ENCODE peak calls at places on chromosomes 1 and 21, in five cellular contexts. One of them, this sample, is unnamed.
A peak's percentile ranks its signal among the peaks of the same experiment; 100 is the strongest.

GRCh38 chr1:185439727-185440415 is 122.8 kb upstream of the IVNS1ABP start:
- DNase-seq in K562: no peak
- DNase-seq in SK-N-SH: no peak
- DNase-seq in HepG2: no peak
- DNase-seq in GM12878: peak; percentile 20
- DNase-seq in this sample: no peak

GRCh38 chr21:42614811-42615342 is 38.5 kb upstream of the PDE9A start:
- DNase-seq in K562: no peak
- DNase-seq in SK-N-SH: peak; percentile 60
- DNase-seq in HepG2: peak; percentile 76
- DNase-seq in GM12878: no peak
- DNase-seq in this sample: peak; percentile 39

GRCh38 chr1:56362994-56363770 is 216.2 kb downstream of the PLPP3 start:
- DNase-seq in K562: no peak
- DNase-seq in SK-N-SH: peak; percentile 58
- DNase-seq in HepG2: peak; percentile 59
- DNase-seq in GM12878: no peak
- DNase-seq in this sample: no peak

GRCh38 chr1:209266590-209267172 is 316.8 kb upstream of the CAMK1G start:
- DNase-seq in K562: no peak
- DNase-seq in SK-N-SH: no peak
- DNase-seq in HepG2: no peak
- DNase-seq in GM12878: no peak
- DNase-seq in this sample: no peak

GRCh38 chr1:204357551-204357950 is 2.2 kb downstream of the PLEKHA6 start:
- DNase-seq in K562: peak; percentile 46
- DNase-seq in SK-N-SH: peak; percentile 33
- DNase-seq in HepG2: no peak
- DNase-seq in GM12878: no peak
- DNase-seq in this sample: no peak

GRCh38 chr1:206011057-206011456 is 7.9 kb upstream of the RAB7B start:
- DNase-seq in K562: peak; percentile 42
- DNase-seq in SK-N-SH: no peak
- DNase-seq in HepG2: no peak
- DNase-seq in GM12878: no peak
- DNase-seq in this sample: no peak

GRCh38 chr1:109277434-109278204 is 5.3 kb downstream of the PSRC1 start:
- DNase-seq in K562: peak; percentile 93
- DNase-seq in SK-N-SH: peak; percentile 88
- DNase-seq in HepG2: peak; percentile 86
- DNase-seq in GM12878: peak; percentile 54
- DNase-seq in this sample: peak; percentile 90

GRCh38 chr1:199002670-199003069 is 363.8 kb downstream of the PTPRC start:
- DNase-seq in K562: no peak
- DNase-seq in SK-N-SH: no peak
- DNase-seq in HepG2: no peak
- DNase-seq in GM12878: no peak
- DNase-seq in this sample: no peak

GRCh38 chr1:231748744-231749143 is 122.2 kb downstream of the DISC1 start:
- DNase-seq in K562: no peak
- DNase-seq in SK-N-SH: no peak
- DNase-seq in HepG2: peak; percentile 58
- DNase-seq in GM12878: no peak
- DNase-seq in this sample: no peak

GRCh38 chr1:212450331-212450881 is 17.7 kb downstream of the NENF start:
- DNase-seq in K562: no peak
- DNase-seq in SK-N-SH: peak; percentile 53
- DNase-seq in HepG2: no peak
- DNase-seq in GM12878: no peak
- DNase-seq in this sample: no peak

GRCh38 chr21:37507716-37508115 is 141.1 kb downstream of the DYRK1A start:
- DNase-seq in K562: no peak
- DNase-seq in SK-N-SH: no peak
- DNase-seq in HepG2: no peak
- DNase-seq in GM12878: no peak
- DNase-seq in this sample: no peak

GRCh38 chr1:197182716-197183115 is 36.2 kb upstream of the ASPM start:
- DNase-seq in K562: no peak
- DNase-seq in SK-N-SH: no peak
- DNase-seq in HepG2: no peak
- DNase-seq in GM12878: no peak
- DNase-seq in this sample: no peak
- TF ChIP-seq FOXM1 in K562: no peak
- TF ChIP-seq FOXM1 in SK-N-SH: no peak
- TF ChIP-seq FOXM1 in HepG2: no peak
- TF ChIP-seq FOXM1 in GM12878: no peak
- TF ChIP-seq FOXM1 in this sample: no peak

GRCh38 chr1:81259620-81260411 is 540.9 kb upstream of the ADGRL2 start:
- DNase-seq in K562: no peak
- DNase-seq in SK-N-SH: no peak
- DNase-seq in HepG2: no peak
- DNase-seq in GM12878: no peak
- DNase-seq in this sample: no peak

GRCh38 chr1:81254560-81254959 is 546.2 kb upstream of the ADGRL2 start:
- DNase-seq in K562: no peak
- DNase-seq in SK-N-SH: no peak
- DNase-seq in HepG2: peak; percentile 1
- DNase-seq in GM12878: no peak
- DNase-seq in this sample: peak; percentile 65

GRCh38 chr1:81252471-81253160 is 548.1 kb upstream of the ADGRL2 start:
- DNase-seq in K562: no peak
- DNase-seq in SK-N-SH: no peak
- DNase-seq in HepG2: no peak
- DNase-seq in GM12878: no peak
- DNase-seq in this sample: no peak

GRCh38 chr1:81254068-81254467 is 546.7 kb upstream of the ADGRL2 start:
- DNase-seq in K562: no peak
- DNase-seq in SK-N-SH: no peak
- DNase-seq in HepG2: no peak
- DNase-seq in GM12878: no peak
- DNase-seq in this sample: no peak
- TF ChIP-seq FOXM1 in K562: no peak
- TF ChIP-seq FOXM1 in SK-N-SH: no peak
- TF ChIP-seq FOXM1 in HepG2: no peak
- TF ChIP-seq FOXM1 in GM12878: no peak
- TF ChIP-seq FOXM1 in this sample: no peak

GRCh38 chr1:182431278-182431677 is 18.7 kb upstream of the RGSL1 start:
- DNase-seq in K562: no peak
- DNase-seq in SK-N-SH: no peak
- DNase-seq in HepG2: no peak
- DNase-seq in GM12878: no peak
- DNase-seq in this sample: no peak
- TF ChIP-seq FOXM1 in K562: no peak
- TF ChIP-seq FOXM1 in SK-N-SH: no peak
- TF ChIP-seq FOXM1 in HepG2: no peak
- TF ChIP-seq FOXM1 in GM12878: no peak
- TF ChIP-seq FOXM1 in this sample: no peak

GRCh38 chr1:149916193-149916926 is 1.3 kb downstream of the SV2A start:
- DNase-seq in K562: no peak
- DNase-seq in SK-N-SH: no peak
- DNase-seq in HepG2: no peak
- DNase-seq in GM12878: no peak
- DNase-seq in this sample: no peak

GRCh38 chr1:149916927-149917310 is 725 bp downstream of the SV2A start:
- DNase-seq in K562: no peak
- DNase-seq in SK-N-SH: peak; percentile 42
- DNase-seq in HepG2: no peak
- DNase-seq in GM12878: no peak
- DNase-seq in this sample: no peak

GRCh38 chr1:149914545-149914944 is 3.1 kb downstream of the SV2A start:
- DNase-seq in K562: no peak
- DNase-seq in SK-N-SH: no peak
- DNase-seq in HepG2: no peak
- DNase-seq in GM12878: no peak
- DNase-seq in this sample: no peak

GRCh38 chr1:149915429-149916192 is 2.0 kb downstream of the SV2A start:
- DNase-seq in K562: peak; percentile 44
- DNase-seq in SK-N-SH: no peak
- DNase-seq in HepG2: no peak
- DNase-seq in GM12878: no peak
- DNase-seq in this sample: no peak

DNA sequence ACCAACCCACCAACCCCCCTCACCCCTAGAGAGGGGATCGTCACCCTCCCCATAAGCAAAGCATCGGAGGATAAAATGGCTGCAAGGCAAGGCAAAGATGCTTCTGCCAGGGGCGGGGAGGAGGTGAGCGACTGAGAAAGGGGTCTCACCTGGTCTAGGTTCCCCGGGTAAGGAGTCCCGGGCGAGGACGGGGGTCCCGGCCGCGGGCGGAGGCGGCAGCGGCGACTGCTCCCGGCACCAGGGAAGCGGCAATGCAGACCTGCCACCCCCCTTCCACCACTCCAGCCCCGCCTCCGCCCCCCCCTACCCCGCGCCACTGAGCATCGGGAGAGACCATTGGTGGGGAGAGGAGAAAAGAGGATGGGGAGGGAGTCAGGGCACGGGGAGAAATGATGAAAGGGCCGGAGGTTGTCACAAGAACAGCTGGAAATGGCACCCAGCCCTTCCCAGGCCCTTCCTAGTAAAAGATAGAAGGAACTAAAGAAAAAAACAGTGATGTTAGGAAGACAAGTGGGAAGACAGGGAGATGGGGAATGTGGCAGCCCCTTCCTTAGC is at the start of gene SV2A:
- DNase-seq in K562: no peak
- DNase-seq in SK-N-SH: peak; percentile 95
- DNase-seq in HepG2: peak; percentile 34
- DNase-seq in GM12878: no peak
- DNase-seq in this sample: peak; percentile 68
- TF ChIP-seq FOXM1 in K562: no peak
- TF ChIP-seq FOXM1 in SK-N-SH: no peak
- TF ChIP-seq FOXM1 in HepG2: no peak
- TF ChIP-seq FOXM1 in GM12878: no peak
- TF ChIP-seq FOXM1 in this sample: no peak

GRCh38 chr1:95236784-95237575 is 3.0 kb downstream of the RWDD3 start:
- DNase-seq in K562: no peak
- DNase-seq in SK-N-SH: no peak
- DNase-seq in HepG2: no peak
- DNase-seq in GM12878: no peak
- DNase-seq in this sample: no peak

GRCh38 chr1:95230768-95231191 is 3.2 kb upstream of the RWDD3 start:
- DNase-seq in K562: no peak
- DNase-seq in SK-N-SH: no peak
- DNase-seq in HepG2: peak; percentile 57
- DNase-seq in GM12878: no peak
- DNase-seq in this sample: no peak

GRCh38 chr1:95232646-95233320 is 1.2 kb upstream of the RWDD3 start:
- DNase-seq in K562: no peak
- DNase-seq in SK-N-SH: no peak
- DNase-seq in HepG2: no peak
- DNase-seq in GM12878: no peak
- DNase-seq in this sample: no peak

GRCh38 chr1:95233321-95233736 is 681 bp upstream of the RWDD3 start:
- DNase-seq in K562: no peak
- DNase-seq in SK-N-SH: peak; percentile 12
- DNase-seq in HepG2: peak; percentile 68
- DNase-seq in GM12878: no peak
- DNase-seq in this sample: no peak

DNA sequence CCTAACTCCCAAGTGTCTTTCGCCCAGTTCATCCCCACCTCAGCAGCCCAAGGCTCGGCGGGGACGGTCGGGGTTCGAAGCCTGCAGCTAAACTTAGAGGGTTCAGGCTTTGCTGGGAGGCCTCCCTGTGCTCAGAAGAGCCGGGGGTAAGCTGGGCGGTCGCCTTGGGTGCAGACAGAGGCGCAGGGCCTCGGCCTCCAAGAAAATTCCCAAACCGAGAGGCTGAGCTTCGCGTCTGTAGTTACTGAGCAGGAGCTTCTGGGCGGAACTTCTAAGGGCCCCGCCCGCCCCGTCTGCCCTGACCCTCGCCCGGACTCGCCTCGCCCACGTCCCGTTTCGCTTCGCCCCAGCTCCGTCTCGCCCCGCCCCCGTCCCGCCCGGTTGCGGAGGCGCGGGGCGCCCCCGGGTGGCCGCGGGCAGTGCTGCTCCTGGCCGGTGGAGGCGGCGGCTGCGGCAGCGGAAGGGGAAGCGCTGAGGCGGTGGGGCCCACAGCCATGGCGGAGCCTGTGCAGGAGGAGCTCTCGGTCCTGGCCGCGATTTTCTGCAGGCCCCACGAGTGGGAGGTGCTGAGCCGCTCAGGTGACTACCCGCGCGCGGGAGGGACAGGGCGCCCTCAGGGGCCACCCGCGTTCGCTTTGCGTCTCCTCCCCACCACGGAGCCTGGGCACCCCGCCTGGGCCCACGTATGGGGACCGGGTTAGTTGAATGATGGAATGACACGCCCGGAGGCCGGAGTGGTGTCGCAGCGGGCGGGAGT is at the start of gene RWDD3:
- DNase-seq in K562: peak; percentile 94
- DNase-seq in SK-N-SH: peak; percentile 97
- DNase-seq in HepG2: peak; percentile 64
- DNase-seq in GM12878: peak; percentile 53
- DNase-seq in this sample: peak; percentile 96
- TF ChIP-seq FOXM1 in K562: no peak
- TF ChIP-seq FOXM1 in SK-N-SH: no peak
- TF ChIP-seq FOXM1 in HepG2: no peak
- TF ChIP-seq FOXM1 in GM12878: no peak
- TF ChIP-seq FOXM1 in this sample: peak; percentile 41

This sample was measured in HEK293T.